ENCODE peak calls at places on chromosomes 5 and 9, in four cellular contexts. H is HCT116, A is H1, V is GM12878. I is an unnamed sample.

GRCh38 chr9:29802454-29802853 is 2229.2 kb upstream of the C9orf72 start:
- DNase-seq in H (no peak), A (no peak), V (no peak), I (no peak)

GRCh38 chr9:1202512-1203285 is 152.5 kb downstream of the DMRT2 start:
- DNase-seq in H (no peak), A (no peak), V (no peak), I (no peak)

GRCh38 chr5:66960373-66961137 is 236.0 kb downstream of the CD180 start:
- DNase-seq in H (no peak), A (no peak), V (no peak), I (no peak)

GRCh38 chr5:50655810-50656205 is 10.6 kb upstream of the PARP8 start:
- DNase-seq in H (no peak), A (no peak), V (no peak), I (no peak)

GRCh38 chr9:111483419-111483861 is 743 bp downstream of the ECPAS start:
- DNase-seq in H (no peak), A (no peak), V (no peak), I (peak)

GRCh38 chr5:53263151-53263550 is 153.6 kb upstream of the MOCS2 start:
- DNase-seq in H (no peak), A (no peak), V (no peak), I (no peak)

GRCh38 chr5:139275536-139276297 is 17.8 kb upstream of the MATR3 start:
- DNase-seq in H (no peak), A (no peak), V (no peak), I (peak)

GRCh38 chr5:150640311-150641005 is at the start of gene SYNPO:
- DNase-seq in H (no peak), A (no peak), V (no peak), I (peak)

GRCh38 chr5:58261605-58262004 is 198.3 kb downstream of the PLK2 start:
- DNase-seq in H (no peak), A (no peak), V (no peak), I (no peak)

GRCh38 chr5:80569961-80570786 is at the start of gene ANKRD34B:
- DNase-seq in H (no peak), A (peak), V (no peak), I (peak)

GRCh38 chr5:138963763-138964371 is 88.7 kb upstream of the LRRTM2 start:
- DNase-seq in H (no peak), A (no peak), V (no peak), I (no peak)

GRCh38 chr9:70602364-70603019 is 188.0 kb upstream of the KLF9 start:
- DNase-seq in H (peak), A (peak), V (peak), I (peak)

GRCh38 chr9:105281926-105282325 is 37.5 kb downstream of the SLC44A1 start:
- DNase-seq in H (no peak), A (no peak), V (no peak), I (no peak)

GRCh38 chr5:153159611-153160010 is 330.9 kb upstream of the GRIA1 start:
- DNase-seq in H (no peak), A (no peak), V (no peak), I (no peak)

GRCh38 chr5:17157916-17158529 is 59.4 kb upstream of the BASP1 start:
- DNase-seq in H (no peak), A (no peak), V (no peak), I (no peak)

GRCh38 chr5:144273232-144274027 is 102.8 kb downstream of the KCTD16 start:
- DNase-seq in H (no peak), A (no peak), V (no peak), I (no peak)

GRCh38 chr9:23855885-23856284 is 29.8 kb upstream of the ELAVL2 start:
- DNase-seq in H (no peak), A (no peak), V (no peak), I (no peak)

GRCh38 chr9:23858234-23858633 is 32.2 kb upstream of the ELAVL2 start:
- DNase-seq in H (no peak), A (no peak), V (no peak), I (no peak)
- TF ChIP-seq EGR1 in H (no peak), A (no peak), V (no peak), I (no peak)

GRCh38 chr5:86814907-86815306 is 197.2 kb downstream of the COX7C start:
- DNase-seq in H (no peak), A (no peak), V (no peak), I (no peak)
- TF ChIP-seq EGR1 in H (no peak), A (no peak), V (no peak), I (no peak)

GRCh38 chr5:151906246-151906645 is 18.4 kb downstream of the GLRA1 start:
- DNase-seq in H (no peak), A (no peak), V (no peak), I (no peak)
- TF ChIP-seq EGR1 in H (no peak), A (no peak), V (no peak), I (no peak)

GRCh38 chr5:167582916-167583315 is 708.5 kb upstream of the WWC1 start:
- DNase-seq in H (no peak), A (no peak), V (no peak), I (no peak)

GRCh38 chr5:167585184-167585583 is 706.3 kb upstream of the WWC1 start:
- DNase-seq in H (no peak), A (no peak), V (no peak), I (no peak)

GRCh38 chr5:167580608-167581007 is 710.8 kb upstream of the WWC1 start:
- DNase-seq in H (no peak), A (no peak), V (no peak), I (no peak)

GRCh38 chr5:167579701-167580045 is 711.8 kb upstream of the WWC1 start:
- DNase-seq in H (no peak), A (no peak), V (no peak), I (no peak)

GRCh38 chr5:167582263-167582662 is 709.2 kb upstream of the WWC1 start:
- DNase-seq in H (no peak), A (no peak), V (no peak), I (no peak)
- TF ChIP-seq EGR1 in H (no peak), A (no peak), V (no peak), I (no peak)

DNA sequence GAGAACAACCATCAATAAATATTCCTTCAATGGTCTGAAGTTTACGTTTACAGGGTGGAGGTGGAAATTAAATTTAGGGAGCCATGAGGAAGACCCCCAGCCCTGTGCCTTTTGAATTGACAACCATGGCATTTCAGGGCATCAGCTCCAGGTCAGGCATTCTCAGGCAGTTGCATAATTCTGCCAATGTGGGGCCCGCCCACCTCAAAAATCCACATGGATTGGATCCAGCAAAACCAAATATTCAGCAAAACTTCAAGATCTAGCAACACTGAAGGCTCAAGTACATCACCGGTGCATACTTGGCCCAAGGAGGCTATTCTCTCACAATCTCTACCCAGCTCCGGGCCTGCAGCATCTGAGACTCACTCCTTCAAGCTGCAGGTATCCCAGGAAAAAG is 21.2 kb upstream of the ANXA2R start:
- DNase-seq in H (no peak), A (no peak), V (no peak), I (no peak)
- TF ChIP-seq EGR1 in H (no peak), A (no peak), V (no peak), I (no peak)

DNA sequence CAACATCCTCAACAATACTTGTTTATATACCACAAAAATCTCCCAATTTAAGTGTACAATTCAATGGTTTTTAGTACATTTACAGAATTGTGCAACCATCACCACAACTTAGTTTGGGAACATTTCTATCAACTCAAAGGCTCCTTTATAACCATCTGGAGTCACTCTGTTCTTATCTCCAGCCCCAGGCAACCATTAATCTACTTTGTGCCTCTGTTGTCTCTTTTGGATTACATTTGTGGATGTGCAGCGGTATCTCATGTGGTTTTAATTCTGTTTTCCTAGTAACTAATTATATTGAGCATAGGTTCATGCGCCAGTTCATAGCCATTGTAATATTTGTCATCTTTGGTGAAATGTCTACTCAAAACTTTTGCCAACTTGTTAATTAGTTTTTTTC is 14.4 kb downstream of the ADAMTS19 start:
- DNase-seq in H (no peak), A (no peak), V (no peak), I (no peak)
- TF ChIP-seq EGR1 in H (no peak), A (no peak), V (no peak), I (no peak)

GRCh38 chr9:34134521-34134920 is 8.0 kb upstream of the DCAF12 start:
- DNase-seq in H (no peak), A (no peak), V (no peak), I (no peak)
- TF ChIP-seq EGR1 in H (no peak), A (no peak), V (no peak), I (no peak)

GRCh38 chr5:159179556-159180305 is 29.6 kb downstream of the RNF145 start:
- DNase-seq in H (no peak), A (no peak), V (no peak), I (no peak)
- TF ChIP-seq EGR1 in H (no peak), A (no peak), V (no peak), I (no peak)